ENCODE peak calls at places on chromosomes 7 and 10, in six cellular contexts. Z is kidney, V is astrocyte, I is fibroblast of mammary gland, Y is body of pancreas, D is osteoblast. G is an unnamed sample.

GRCh38 chr10:85922363-85923129 is 444.0 kb downstream of the GRID1 start:
- DNase-seq in Z (no peak), D (no peak), V (no peak), Y (no peak), I (no peak), G (no peak)

GRCh38 chr10:130013938-130014733 is 50.1 kb upstream of the EBF3 start:
- DNase-seq in V (no peak), D (peak), Z (no peak), I (no peak), Y (no peak), G (no peak)

GRCh38 chr10:131345691-131346090 is 34.2 kb upstream of the TCERG1L start:
- DNase-seq in V (no peak), I (no peak), Y (no peak), D (no peak), Z (no peak), G (no peak)

GRCh38 chr10:14403846-14404623 is 73.3 kb upstream of the FRMD4A start:
- DNase-seq in I (no peak), D (no peak), V (peak), Z (no peak), Y (no peak), G (no peak)

GRCh38 chr10:31644931-31645633 is 283.5 kb downstream of the ARHGAP12 start:
- DNase-seq in D (peak), V (peak), Y (no peak), I (peak), Z (no peak), G (no peak)

GRCh38 chr7:157674027-157674714 is 337.4 kb downstream of the DNAJB6 start:
- DNase-seq in I (no peak), Y (no peak), V (no peak), D (no peak), Z (peak), G (no peak)

GRCh38 chr10:103812431-103812830 is 42.9 kb downstream of the SH3PXD2A start:
- DNase-seq in D (no peak), Y (no peak), V (no peak), I (peak), Z (no peak), G (no peak)

GRCh38 chr10:133442967-133443924 is 10.5 kb upstream of the SCART1 start:
- DNase-seq in D (peak), I (no peak), Z (no peak), Y (no peak), V (no peak), G (no peak)

GRCh38 chr7:142862401-142863400 is 7.8 kb downstream of the EPHB6 start:
- DNase-seq in I (no peak), V (no peak), D (peak), Z (no peak), Y (no peak), G (no peak)

DNA sequence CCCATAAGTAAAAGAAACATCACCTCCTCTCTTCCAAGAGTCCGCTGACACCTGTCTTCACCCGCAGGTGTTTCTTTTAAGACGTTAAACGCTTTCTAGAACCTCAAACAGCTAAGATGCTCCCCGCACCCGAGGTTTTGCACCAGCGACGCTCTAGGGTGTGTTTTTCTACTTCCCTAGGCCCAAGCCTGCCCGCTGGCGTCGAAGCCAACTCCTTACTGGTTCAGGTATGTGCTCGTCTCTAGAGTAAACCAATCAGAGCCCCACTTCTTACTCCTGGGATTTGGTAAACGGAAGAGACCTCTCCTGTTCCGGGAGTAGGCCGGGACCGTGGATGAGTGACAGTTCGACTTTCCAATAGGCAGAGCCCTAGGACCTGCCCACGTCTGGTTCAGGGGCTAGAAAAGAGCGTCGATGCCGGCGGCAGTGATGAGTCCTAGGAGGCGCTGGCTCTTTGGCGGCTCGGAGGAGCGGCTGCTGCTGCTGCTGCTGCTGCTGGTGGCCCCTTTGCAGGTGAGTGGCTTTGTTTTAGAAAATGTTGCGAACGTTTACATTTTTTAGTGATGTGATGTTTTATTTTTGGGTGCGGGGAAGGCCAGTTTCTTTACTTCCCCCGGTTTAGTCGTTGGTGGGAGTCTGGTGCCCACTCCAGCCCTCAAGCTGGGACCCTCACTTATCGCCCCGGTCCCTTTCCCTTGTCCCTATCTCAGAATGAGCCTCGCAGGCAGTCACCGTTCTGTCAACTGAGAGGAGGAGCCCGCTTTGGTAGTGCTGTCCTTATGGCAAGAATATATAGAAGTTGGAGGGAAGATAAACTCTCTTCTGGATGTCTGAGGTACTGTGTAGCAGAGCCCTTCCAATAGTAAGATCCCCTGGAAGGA is at the start of gene BPGM:
- DNase-seq in Y (peak), V (peak), Z (peak), D (peak), I (peak), G (peak)
- TF ChIP-seq CTCF in Y (no peak), V (peak), Z (no peak), D (no peak), I (peak), G (peak)

DNA sequence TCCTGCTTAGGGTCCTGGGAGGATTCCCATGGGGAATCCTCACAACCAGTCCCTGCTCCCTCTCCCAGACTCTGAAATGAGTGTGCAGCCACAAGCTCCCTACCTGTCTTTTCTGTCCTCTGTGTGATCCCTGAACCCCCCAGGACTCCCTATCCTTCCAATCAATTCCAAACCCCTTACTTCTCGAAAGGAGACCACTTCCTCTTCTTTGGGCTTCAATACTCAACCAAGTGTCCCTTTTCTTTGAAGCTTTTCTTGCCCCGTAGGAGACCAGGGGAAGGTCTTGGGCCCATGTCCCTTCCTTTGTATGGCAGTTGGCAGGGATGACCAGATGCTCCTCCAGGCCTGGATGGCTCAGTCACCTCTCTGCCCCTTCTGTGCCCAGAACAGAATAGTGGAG is 1.7 kb downstream of the AEBP1 start:
- DNase-seq in I (no peak), V (no peak), Y (no peak), Z (no peak), D (peak), G (no peak)
- H3K4me3 ChIP-seq in I (peak), V (peak), Y (no peak), Z (peak), D (peak), G (no peak)

DNA sequence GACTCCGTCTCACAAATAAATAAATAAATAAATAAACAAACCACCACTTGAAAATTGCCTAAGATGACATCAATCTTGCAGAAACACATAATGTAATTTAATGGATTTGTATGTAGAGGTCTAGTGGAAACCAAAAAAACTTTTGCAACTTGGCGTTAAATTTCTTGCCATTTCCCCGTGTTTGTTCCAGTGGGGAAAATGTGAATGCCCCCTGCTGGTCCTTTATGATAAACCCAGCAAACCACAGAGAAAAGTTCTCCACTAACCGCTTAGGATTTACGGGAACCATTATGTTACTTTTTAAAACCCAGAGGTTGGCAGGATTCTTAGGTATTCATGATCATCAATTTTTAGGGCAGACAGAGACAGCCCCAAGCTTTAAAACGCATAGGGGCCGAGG is 32.5 kb downstream of the LAMB4 start:
- DNase-seq in V (no peak), I (no peak), D (peak), Y (peak), Z (no peak), G (peak)
- TF ChIP-seq CTCF in V (peak), I (peak), D (peak), Y (peak), Z (peak), G (peak)

DNA sequence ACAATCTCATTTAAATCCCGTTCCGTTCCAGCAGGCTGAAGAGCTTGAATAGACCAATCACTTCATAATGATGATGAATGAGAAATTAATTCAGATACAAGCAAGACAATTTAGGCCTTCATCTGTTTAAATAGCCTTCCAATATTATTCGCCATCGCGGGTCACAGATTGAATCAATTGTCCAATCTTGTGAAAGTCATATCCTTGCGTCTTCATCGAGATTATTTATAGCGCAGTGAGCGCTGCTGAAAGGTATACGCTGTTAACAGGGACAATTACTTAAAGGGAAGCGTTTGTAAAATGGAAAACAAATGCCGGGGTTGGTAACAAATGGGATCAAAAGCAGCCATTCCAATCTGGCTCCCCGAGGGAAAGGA is 8.5 kb downstream of the EVX1 start:
- DNase-seq in V (no peak), D (peak), Z (no peak), I (no peak), Y (no peak), G (no peak)
- H3K4me3 ChIP-seq in V (no peak), D (no peak), Z (no peak), I (no peak), Y (no peak), G (no peak)

GRCh38 chr7:132654150-132654549 is 77.9 kb upstream of the PLXNA4 start:
- DNase-seq in V (no peak), I (no peak), D (peak), Z (no peak), Y (no peak), G (no peak)
- TF ChIP-seq CTCF in V (peak), I (peak), D (peak), Z (no peak), Y (peak), G (no peak)

GRCh38 chr7:100488333-100489095 is 4.8 kb downstream of the NYAP1 start:
- DNase-seq in Z (no peak), D (peak), I (no peak), Y (no peak), V (no peak), G (no peak)
- H3K4me3 ChIP-seq in Z (no peak), D (no peak), I (no peak), Y (no peak), V (no peak), G (no peak)

DNA sequence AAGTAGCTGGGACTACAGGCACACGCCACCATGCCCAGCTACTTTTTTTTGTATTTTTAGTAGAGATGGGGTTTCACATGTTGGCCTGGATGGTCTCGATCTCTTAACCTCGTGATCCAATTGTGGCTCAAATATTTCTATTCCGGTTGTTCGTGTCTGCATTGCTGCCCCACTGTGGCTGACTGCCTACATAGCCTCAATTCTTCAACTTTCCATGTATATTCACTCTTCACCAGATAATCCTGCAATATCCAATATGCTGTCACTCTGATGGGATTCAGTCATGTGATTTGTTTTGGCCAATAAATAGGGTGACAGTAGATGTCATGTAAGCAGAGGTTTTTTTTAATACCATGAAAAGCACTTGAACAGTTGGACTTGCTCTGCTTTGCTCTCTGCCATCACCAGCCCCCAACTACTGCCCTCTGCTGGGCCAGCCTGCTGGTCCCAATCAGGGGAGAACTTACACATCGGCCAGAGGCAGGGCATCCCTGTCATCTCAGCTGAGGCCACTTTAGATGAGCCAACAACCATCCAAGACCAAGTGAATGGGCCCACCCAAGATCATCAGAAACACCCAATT is 56.7 kb downstream of the NSUN6 start:
- DNase-seq in D (peak), I (peak), V (no peak), Z (no peak), Y (no peak), G (peak)
- TF ChIP-seq CTCF in D (peak), I (peak), V (no peak), Z (no peak), Y (no peak), G (no peak)

GRCh38 chr10:97721871-97722780 is 8.6 kb downstream of the MARVELD1 start:
- DNase-seq in D (no peak), V (no peak), Y (no peak), I (no peak), Z (no peak), G (peak)

GRCh38 chr10:97729014-97729413 is 7.9 kb upstream of the ZFYVE27 start:
- DNase-seq in I (no peak), Z (no peak), Y (no peak), V (no peak), D (no peak), G (no peak)

GRCh38 chr10:97724341-97724941 is 10.9 kb downstream of the MARVELD1 start:
- DNase-seq in V (no peak), Y (no peak), I (peak), Z (no peak), D (peak), G (peak)

GRCh38 chr10:97722980-97723379 is 9.4 kb downstream of the MARVELD1 start:
- DNase-seq in Z (no peak), D (no peak), V (no peak), Y (no peak), I (no peak), G (no peak)

GRCh38 chr10:97726636-97727178 is 10.2 kb upstream of the ZFYVE27 start:
- DNase-seq in Y (peak), V (peak), D (peak), Z (no peak), I (peak), G (peak)
- H3K4me3 ChIP-seq in Y (no peak), V (peak), D (peak), Z (peak), I (no peak), G (no peak)

G was measured in mucosa of descending colon.